ENCODE peak calls at places on chromosomes 4 and X, in seven cellular contexts. B is transverse colon, L is WTC11, A is type B pancreatic cell, K is fibroblast of lung, Z is lower leg skin, N is hepatocyte. X is an unnamed sample.

GRCh38 chr4:152779513-152780266 is at the start of the genes ARFIP1 and TIGD4:
- DNase-seq in L (peak), A (peak), B (peak), Z (peak), K (peak), N (peak), X (peak)

GRCh38 chrX:54042609-54043010 is 1.7 kb downstream of the PHF8 start:
- DNase-seq in B (peak), Z (peak), N (peak), L (peak), K (peak), A (no peak), X (no peak)

GRCh38 chrX:27598312-27598711 is 8.2 kb downstream of the DCAF8L2 start:
- DNase-seq in B (peak), N (peak), A (no peak), L (no peak), Z (no peak), K (no peak), X (no peak)

GRCh38 chr4:32393806-32394205 is 1673.6 kb downstream of the PCDH7 start:
- DNase-seq in A (no peak), Z (no peak), K (no peak), B (no peak), L (no peak), N (no peak), X (no peak)

GRCh38 chr4:119498520-119498919 is 130.1 kb downstream of the PDE5A start:
- DNase-seq in L (no peak), Z (no peak), A (no peak), K (peak), B (no peak), N (peak), X (no peak)

GRCh38 chr4:57089549-57089948 is 20.6 kb downstream of the IGFBP7 start:
- DNase-seq in L (no peak), B (no peak), K (no peak), N (no peak), Z (no peak), A (no peak), X (no peak)

GRCh38 chr4:25863906-25864418 is 1.2 kb upstream of the SEL1L3 start:
- DNase-seq in Z (no peak), N (no peak), A (no peak), L (peak), B (peak), K (no peak), X (no peak)

GRCh38 chrX:128759745-128760144 is 707.5 kb upstream of the ACTRT1 start:
- DNase-seq in A (no peak), K (no peak), Z (no peak), L (no peak), N (no peak), B (no peak), X (no peak)

GRCh38 chr4:186104895-186105720 is 604 bp downstream of the FAM149A start:
- DNase-seq in K (no peak), B (peak), L (peak), Z (no peak), N (peak), A (no peak), X (no peak)

GRCh38 chrX:132651411-132652086 is 162.7 kb upstream of the MBNL3 start:
- DNase-seq in A (no peak), L (peak), B (no peak), N (no peak), Z (no peak), K (peak), X (no peak)

GRCh38 chr4:23485793-23486192 is 404.1 kb downstream of the PPARGC1A start:
- DNase-seq in B (no peak), N (no peak), A (no peak), K (no peak), Z (no peak), L (no peak), X (no peak)

GRCh38 chr4:164011791-164012190 is 517.3 kb downstream of the TMA16 start:
- DNase-seq in L (no peak), Z (no peak), B (no peak), A (no peak), K (no peak), N (no peak), X (no peak)

GRCh38 chr4:13700196-13701140 is 72.9 kb upstream of the BOD1L1 start:
- DNase-seq in A (no peak), L (no peak), K (peak), B (no peak), N (no peak), Z (no peak), X (no peak)

GRCh38 chrX:118520206-118520857 is 24.7 kb downstream of the DOCK11 start:
- DNase-seq in Z (no peak), N (no peak), A (no peak), K (peak), B (no peak), L (no peak), X (no peak)

GRCh38 chrX:13533726-13534125 is 35.7 kb upstream of the EGFL6 start:
- DNase-seq in A (no peak), L (no peak), N (no peak), B (no peak), K (peak), Z (no peak), X (no peak)

GRCh38 chr4:3413675-3414420 is 27.9 kb upstream of the HGFAC start:
- DNase-seq in K (no peak), A (peak), N (no peak), B (no peak), Z (no peak), L (no peak), X (no peak)

GRCh38 chrX:2188316-2188715 is 312.5 kb downstream of the DHRSX start:
- DNase-seq in B (no peak), Z (no peak), L (no peak), N (peak), A (no peak), K (no peak), X (no peak)

GRCh38 chr4:76525751-76526150 is 90.7 kb downstream of the SHROOM3 start:
- DNase-seq in B (no peak), K (no peak), N (no peak), A (no peak), L (no peak), Z (no peak), X (no peak)

GRCh38 chr4:183995489-183996049 is 90.5 kb downstream of the STOX2 start:
- DNase-seq in L (no peak), Z (no peak), N (no peak), K (peak), B (no peak), A (no peak), X (no peak)

GRCh38 chr4:111136438-111136837 is 513.6 kb upstream of the PITX2 start:
- DNase-seq in K (no peak), L (no peak), A (no peak), N (no peak), Z (no peak), B (no peak), X (no peak)
- TF ChIP-seq CTCF in K (peak), L (no peak), A (peak), N (peak), Z (no peak), B (no peak), X (peak)

GRCh38 chrX:124098089-124098488 is 136.6 kb downstream of the STAG2 start:
- DNase-seq in Z (no peak), A (no peak), N (peak), K (peak), B (no peak), L (no peak), X (no peak)
- TF ChIP-seq CTCF in Z (no peak), A (peak), N (peak), K (no peak), B (no peak), L (no peak), X (peak)

GRCh38 chrX:136867096-136867491 is 13.4 kb downstream of the RBMX start:
- DNase-seq in B (no peak), N (no peak), A (no peak), Z (no peak), K (peak), L (no peak), X (no peak)

GRCh38 chrX:136868283-136869055 is 12.1 kb downstream of the RBMX start:
- DNase-seq in B (no peak), N (no peak), A (no peak), Z (no peak), K (no peak), L (no peak), X (no peak)

GRCh38 chrX:136865270-136866168 is 15.0 kb downstream of the RBMX start:
- DNase-seq in A (no peak), Z (no peak), K (no peak), B (no peak), N (no peak), L (no peak), X (no peak)

GRCh38 chrX:136866337-136867095 is 14.0 kb downstream of the RBMX start:
- DNase-seq in K (no peak), N (no peak), L (no peak), Z (no peak), A (no peak), B (no peak), X (no peak)

DNA sequence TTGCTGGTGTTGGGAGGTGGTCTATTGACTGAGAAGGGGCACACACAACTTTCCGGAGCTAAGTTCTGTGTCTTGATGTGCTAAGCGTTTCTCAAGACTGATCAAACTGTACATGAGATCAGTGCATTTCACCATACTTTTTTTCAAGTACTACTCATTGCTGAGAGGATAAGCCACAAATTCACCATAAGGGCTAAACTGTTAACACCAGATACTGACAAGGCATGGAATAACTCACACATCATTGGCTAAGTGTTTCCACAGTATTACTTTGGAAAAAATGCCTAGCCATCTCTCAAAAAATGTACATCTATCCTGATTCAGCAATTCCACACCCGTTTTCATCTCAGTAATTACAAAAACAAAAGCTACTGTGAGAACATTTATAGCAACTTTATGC is 13.0 kb downstream of the RBMX start:
- DNase-seq in Z (no peak), L (no peak), K (peak), N (no peak), A (no peak), B (no peak), X (no peak)
- TF ChIP-seq CTCF in Z (no peak), L (no peak), K (no peak), N (no peak), A (no peak), B (no peak), X (no peak)

GRCh38 chr4:176034498-176034897 is 31.1 kb upstream of the WDR17 start:
- DNase-seq in N (peak), Z (peak), A (no peak), L (no peak), B (no peak), K (peak), X (no peak)
- TF ChIP-seq CTCF in N (peak), Z (no peak), A (peak), L (peak), B (no peak), K (no peak), X (peak)

DNA sequence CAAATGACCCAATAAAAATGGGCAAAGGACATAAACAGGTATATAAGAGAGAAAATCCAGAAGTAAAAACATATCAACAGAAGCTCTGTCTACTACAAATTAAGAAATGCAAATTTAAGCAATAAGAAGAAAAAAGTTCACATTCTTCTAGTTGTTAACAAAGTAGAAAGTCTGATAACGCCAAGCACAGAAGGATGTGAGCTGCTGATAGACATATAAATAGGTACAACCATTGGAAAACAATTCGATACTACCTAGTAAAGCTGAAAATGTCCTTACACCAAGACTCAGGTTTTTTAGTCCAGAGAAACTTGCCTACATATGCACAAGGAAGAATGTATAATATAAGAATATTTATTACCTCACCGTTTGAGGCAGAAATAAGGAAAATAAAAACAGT is 35.8 kb upstream of the SLAIN2 start:
- DNase-seq in K (no peak), Z (no peak), N (no peak), B (no peak), L (no peak), A (no peak), X (no peak)
- TF ChIP-seq CTCF in K (no peak), Z (no peak), N (no peak), B (no peak), L (no peak), A (no peak), X (no peak)

GRCh38 chr4:145531193-145531592 is 49.5 kb downstream of the SMAD1 start:
- DNase-seq in N (no peak), K (no peak), Z (no peak), L (no peak), B (peak), A (no peak), X (no peak)

GRCh38 chr4:145533011-145533410 is 51.4 kb downstream of the SMAD1 start:
- DNase-seq in B (no peak), K (no peak), A (no peak), Z (no peak), L (no peak), N (no peak), X (no peak)

GRCh38 chr4:145530189-145530588 is 48.5 kb downstream of the SMAD1 start:
- DNase-seq in A (no peak), K (no peak), Z (no peak), N (no peak), L (no peak), B (no peak), X (no peak)

GRCh38 chr4:145530662-145531061 is 49.0 kb downstream of the SMAD1 start:
- DNase-seq in N (no peak), B (no peak), K (no peak), L (no peak), A (no peak), Z (no peak), X (no peak)

GRCh38 chr4:145531791-145532190 is 50.1 kb downstream of the SMAD1 start:
- DNase-seq in B (no peak), K (no peak), L (no peak), N (no peak), A (no peak), Z (no peak), X (no peak)
- TF ChIP-seq CTCF in B (no peak), K (no peak), L (no peak), N (no peak), A (no peak), Z (no peak), X (no peak)

DNA sequence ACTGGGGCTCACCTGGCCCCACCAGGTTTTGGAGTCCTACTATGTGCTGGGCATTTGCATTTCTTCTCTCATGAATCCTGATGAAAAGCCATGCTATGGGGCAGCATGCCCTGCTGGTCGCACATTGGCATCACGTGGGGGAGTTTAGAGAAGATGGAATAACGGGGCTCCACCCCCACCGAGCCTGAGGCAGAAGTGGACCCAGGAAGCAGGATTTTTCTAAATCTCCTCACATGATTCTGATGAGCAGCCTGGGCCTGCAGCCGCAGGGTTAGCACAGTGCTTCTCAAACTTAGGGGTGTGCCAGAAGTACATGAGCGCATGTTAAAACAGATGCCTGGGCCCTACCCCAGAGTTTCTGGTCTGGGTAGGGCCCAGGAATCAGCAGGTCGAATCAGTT is 4.6 kb upstream of the SORCS2 start:
- DNase-seq in K (no peak), L (no peak), A (no peak), B (no peak), N (no peak), Z (no peak), X (no peak)
- TF ChIP-seq CTCF in K (no peak), L (no peak), A (no peak), B (no peak), N (no peak), Z (no peak), X (no peak)

X was measured in osteocyte.